ENCODE peak calls at places on chromosomes 16 and 17, in six cellular contexts. I is A549, M is ascending aorta, Y is thoracic aorta, G is stomach, R is body of pancreas. S is an unnamed sample.
A peak's percentile ranks its signal among the peaks of the same experiment; 100 is the strongest.

GRCh38 chr16:72355561-72355960 is 183.6 kb upstream of the PMFBP1 start:
- DNase-seq in G (no peak), I (no peak), M (no peak), Y (no peak), R (no peak), S (no peak)

GRCh38 chr16:1181715-1182671 is 29.1 kb downstream of the CACNA1H start:
- DNase-seq in M (peak; percentile 92), I (peak; percentile 57), Y (peak; percentile 61), R (peak; percentile 80), G (peak; percentile 60), S (no peak)

GRCh38 chr16:49121636-49122035 is 160.0 kb downstream of the CBLN1 start:
- DNase-seq in Y (no peak), I (no peak), R (no peak), M (no peak), G (no peak), S (no peak)

GRCh38 chr16:56874800-56875199 is 9.8 kb downstream of the SLC12A3 start:
- DNase-seq in R (peak; percentile 77), Y (no peak), I (no peak), M (no peak), G (no peak), S (no peak)

GRCh38 chr17:4935650-4936049 is 3.6 kb downstream of the GP1BA start:
- DNase-seq in Y (no peak), I (no peak), M (no peak), R (no peak), G (no peak), S (no peak)

GRCh38 chr17:79298801-79299200 is 224.2 kb downstream of the ENGASE start:
- DNase-seq in G (no peak), R (no peak), M (no peak), I (no peak), Y (no peak), S (no peak)

GRCh38 chr17:77483128-77483598 is 342.4 kb downstream of the SEC14L1 start:
- DNase-seq in I (no peak), Y (no peak), R (no peak), M (no peak), G (no peak), S (no peak)

GRCh38 chr17:8681175-8681949 is 50.8 kb upstream of the MYH10 start:
- DNase-seq in G (no peak), M (peak; percentile 82), Y (no peak), I (no peak), R (no peak), S (no peak)

GRCh38 chr16:53089434-53090270 is 34.9 kb downstream of the CHD9 start:
- DNase-seq in R (no peak), Y (no peak), M (no peak), I (no peak), G (no peak), S (no peak)

GRCh38 chr17:80474933-80475915 is 1.2 kb downstream of the NPTX1 start:
- DNase-seq in Y (no peak), G (no peak), M (no peak), R (no peak), I (no peak), S (no peak)

DNA sequence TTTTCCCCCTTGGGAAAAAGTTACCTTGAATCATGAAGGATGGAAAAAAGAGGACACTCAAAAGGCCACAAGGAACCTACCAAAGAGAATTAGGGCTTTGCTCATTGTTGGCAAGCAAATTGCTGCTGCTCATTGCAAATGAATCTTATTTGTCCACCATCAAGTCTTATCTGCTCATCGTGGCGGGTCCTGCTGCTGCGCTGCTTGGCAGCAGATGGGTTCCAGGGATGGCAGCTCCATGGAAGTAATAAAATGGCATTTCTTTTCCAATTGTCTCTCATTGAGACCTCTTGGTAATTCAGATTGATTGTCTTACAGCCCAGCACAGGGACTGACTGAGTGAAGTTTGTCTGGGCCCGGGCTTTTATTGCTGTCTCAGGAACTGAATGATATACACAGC is 118.7 kb downstream of the MRM1 start:
- DNase-seq in G (no peak), Y (no peak), I (no peak), M (no peak), R (no peak), S (no peak)
- H3K4me1 ChIP-seq in G (peaks cover 11% of the 10 kb centered on the region), Y (peaks cover 3% of the 10 kb centered on the region), I (peaks cover 3% of the 10 kb centered on the region), M (no peaks in the 10 kb centered on the region), R (peaks cover 8% of the 10 kb centered on the region), S (peaks cover 14% of the 10 kb centered on the region)

DNA sequence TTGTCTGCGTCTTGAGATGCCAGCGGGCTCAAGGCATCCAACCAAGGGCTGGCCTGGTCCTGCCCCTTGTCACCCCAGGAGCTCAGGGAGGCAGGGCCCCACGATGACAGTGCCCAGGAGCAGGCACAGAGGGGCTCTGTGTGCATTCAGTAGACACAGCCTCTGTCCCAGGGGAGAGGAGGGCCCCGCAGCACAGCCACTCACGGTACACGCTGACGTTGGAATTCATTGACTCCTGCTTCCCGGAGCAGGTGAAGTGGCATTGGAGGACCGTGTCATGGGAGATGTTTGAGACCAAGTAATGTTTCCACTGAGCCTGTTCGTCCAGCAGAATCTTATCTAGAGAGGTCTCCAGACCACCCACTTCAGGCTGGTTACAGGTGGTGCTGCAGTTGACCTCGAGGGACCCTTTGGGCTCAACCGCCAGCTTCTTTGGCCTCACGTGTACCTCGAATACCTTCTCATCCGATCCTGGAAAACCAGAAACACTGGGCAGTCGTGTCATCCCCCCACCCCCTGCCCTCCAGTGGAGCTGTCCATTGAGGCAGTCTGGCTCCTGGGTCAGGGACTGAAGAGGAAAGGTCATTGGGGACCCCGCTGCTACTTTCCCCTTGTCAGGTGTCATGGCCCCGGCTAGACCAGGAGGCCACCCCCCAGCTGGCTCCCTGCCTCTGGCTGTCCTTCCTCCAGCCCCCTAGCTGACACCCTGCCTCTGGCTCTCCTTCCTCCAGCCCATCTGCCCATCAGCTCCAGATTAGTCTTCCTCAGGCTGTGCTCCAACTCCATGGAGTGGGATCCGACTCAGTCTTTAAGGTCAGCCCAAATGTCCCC is 7.0 kb downstream of the PRR29 start:
- DNase-seq in G (peak; percentile 23), R (no peak), M (peak; percentile 39), Y (no peak), I (no peak), S (peak; percentile 71)
- H3K4me1 ChIP-seq in G (peaks cover 35% of the 10 kb centered on the region), R (no peaks in the 10 kb centered on the region), M (no peaks in the 10 kb centered on the region), Y (no peaks in the 10 kb centered on the region), I (peaks cover 28% of the 10 kb centered on the region), S (peaks cover 37% of the 10 kb centered on the region)

GRCh38 chr16:10619271-10619849 is 39.0 kb upstream of the EMP2 start:
- DNase-seq in R (no peak), G (peak; percentile 60), M (no peak), I (no peak), Y (no peak), S (no peak)
- H3K4me1 ChIP-seq in R (peaks cover 5% of the 10 kb centered on the region), G (peaks cover 24% of the 10 kb centered on the region), M (no peaks in the 10 kb centered on the region), I (peaks cover 17% of the 10 kb centered on the region), Y (no peaks in the 10 kb centered on the region), S (peaks cover 38% of the 10 kb centered on the region)

GRCh38 chr16:67397812-67398545 is 4.7 kb upstream of the TPPP3 start:
- DNase-seq in I (no peak), R (no peak), M (no peak), Y (no peak), G (no peak), S (no peak)
- H3K4me1 ChIP-seq in I (peaks cover 15% of the 10 kb centered on the region), R (peaks cover 57% of the 10 kb centered on the region), M (peaks cover 14% of the 10 kb centered on the region), Y (peaks cover 6% of the 10 kb centered on the region), G (peaks cover 57% of the 10 kb centered on the region), S (peaks cover 67% of the 10 kb centered on the region)

GRCh38 chr17:50279639-50280038 is 5.4 kb downstream of the TMEM92 start:
- DNase-seq in M (no peak), I (no peak), R (no peak), Y (no peak), G (no peak), S (no peak)
- H3K4me1 ChIP-seq in M (no peaks in the 10 kb centered on the region), I (peaks cover 60% of the 10 kb centered on the region), R (no peaks in the 10 kb centered on the region), Y (no peaks in the 10 kb centered on the region), G (peaks cover 27% of the 10 kb centered on the region), S (peaks cover 3% of the 10 kb centered on the region)

DNA sequence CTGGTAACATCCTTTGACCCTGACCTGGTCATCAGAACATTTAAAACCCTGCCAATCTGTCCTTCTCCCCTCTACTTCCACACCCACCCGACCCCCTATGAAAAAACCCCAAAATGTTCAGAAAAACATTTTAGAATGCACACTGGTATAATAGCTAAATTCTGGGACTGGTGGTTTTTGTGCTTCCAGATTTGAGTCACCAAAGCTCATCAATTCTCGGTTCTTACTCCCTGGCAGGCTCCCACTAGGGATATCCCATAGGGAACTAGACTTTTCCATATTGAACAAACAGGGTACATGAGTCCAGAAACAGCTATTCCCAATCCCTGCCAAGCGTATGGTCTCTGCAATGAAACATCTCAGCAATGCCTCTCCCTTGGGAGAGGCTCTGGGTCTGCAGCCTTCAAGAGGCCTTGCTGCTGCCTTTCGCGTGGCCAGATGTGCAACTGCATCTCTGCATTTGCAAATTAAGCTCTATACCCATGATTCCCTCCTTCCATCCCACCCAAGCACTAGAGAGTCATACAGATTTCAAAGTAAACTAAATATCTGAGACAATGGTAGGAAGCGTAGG is 67.7 kb downstream of the SMG6 start:
- DNase-seq in Y (no peak), G (no peak), M (peak; percentile 77), R (peak; percentile 61), I (no peak), S (no peak)
- H3K4me1 ChIP-seq in Y (peaks cover 52% of the 10 kb centered on the region), G (peaks cover 26% of the 10 kb centered on the region), M (peaks cover 10% of the 10 kb centered on the region), R (peaks cover 5% of the 10 kb centered on the region), I (peaks cover 13% of the 10 kb centered on the region), S (peaks cover 84% of the 10 kb centered on the region)

DNA sequence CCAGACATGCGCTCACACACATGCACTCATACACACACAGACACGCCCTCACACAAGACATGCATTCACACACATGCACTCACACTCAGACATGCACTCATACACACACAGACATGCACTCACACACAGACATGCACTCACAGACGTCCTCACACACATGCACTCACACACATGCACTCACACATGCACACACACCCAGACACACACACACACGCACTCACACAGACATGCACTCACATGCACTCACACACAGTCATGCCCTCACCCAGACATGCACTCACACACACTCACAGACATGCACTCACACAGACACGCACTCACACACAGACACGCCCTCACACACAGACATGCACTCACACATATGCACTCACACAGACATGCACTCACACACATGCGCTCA is 2.1 kb upstream of the ZNF469 start:
- DNase-seq in M (no peak), R (no peak), G (no peak), Y (no peak), I (no peak), S (no peak)
- H3K4me1 ChIP-seq in M (no peaks in the 10 kb centered on the region), R (peaks cover 9% of the 10 kb centered on the region), G (peaks cover 21% of the 10 kb centered on the region), Y (no peaks in the 10 kb centered on the region), I (peaks cover 40% of the 10 kb centered on the region), S (peaks cover 15% of the 10 kb centered on the region)

GRCh38 chr17:49339359-49339758 is 22.7 kb downstream of the ZNF652 start:
- DNase-seq in G (no peak), R (no peak), M (no peak), Y (no peak), I (no peak), S (no peak)
- H3K4me1 ChIP-seq in G (peaks cover 18% of the 10 kb centered on the region), R (peaks cover 24% of the 10 kb centered on the region), M (no peaks in the 10 kb centered on the region), Y (peaks cover 26% of the 10 kb centered on the region), I (peaks cover under 1% of the 10 kb centered on the region), S (peaks cover 59% of the 10 kb centered on the region)